ENCODE peak calls at places on chromosomes 4 and X, in nine cellular contexts. R is AG04449, B is AG09309, W is OCI-LY7, X is GM23248, I is suprapubic skin, U is uterus, N is cardiac fibroblast, A is heart left ventricle. T is an unnamed sample.
A peak's percentile ranks its signal among the peaks of the same experiment; 100 is the strongest.

GRCh38 chr4:56773346-56773745 is 48.2 kb downstream of the SPINK2 start:
- DNase-seq in R (no peak), B (no peak), W (no peak), X (no peak), I (no peak), U (no peak), N (no peak), A (no peak), T (no peak)

GRCh38 chr4:7266525-7267292 is 74.4 kb downstream of the SORCS2 start:
- DNase-seq in R (peak; percentile 49), B (peak; percentile 74), W (no peak), X (peak; percentile 96), I (no peak), U (no peak), N (peak; percentile 60), A (no peak), T (peak; percentile 40)

GRCh38 chr4:84804126-84804525 is 162.4 kb downstream of the WDFY3 start:
- DNase-seq in R (no peak), B (peak; percentile 10), W (no peak), X (peak; percentile 63), I (no peak), U (no peak), N (peak; percentile 64), A (no peak), T (peak; percentile 50)

GRCh38 chr4:6771229-6771671 is 11.3 kb upstream of the KIAA0232 start:
- DNase-seq in R (no peak), B (no peak), W (no peak), X (peak; percentile 69), I (no peak), U (no peak), N (peak; percentile 65), A (peak; percentile 92), T (no peak)

GRCh38 chrX:104335765-104336164 is 81.0 kb upstream of the ESX1 start:
- DNase-seq in R (peak; percentile 71), B (peak; percentile 68), W (no peak), X (peak; percentile 87), I (no peak), U (no peak), N (peak; percentile 60), A (no peak), T (peak; percentile 36)

GRCh38 chr4:52015366-52015765 is 4.8 kb downstream of the LRRC66 start:
- DNase-seq in R (no peak), B (no peak), W (no peak), X (no peak), I (no peak), U (no peak), N (peak; percentile 17), A (no peak), T (no peak)

GRCh38 chrX:41275661-41276609 is 58.0 kb upstream of the DDX3X start:
- DNase-seq in R (no peak), B (no peak), W (peak; percentile 66), X (peak; percentile 68), I (peak; percentile 71), U (peak; percentile 61), N (peak; percentile 74), A (peak; percentile 61), T (no peak)

GRCh38 chrX:111411591-111412371 is at the start of gene DCX:
- DNase-seq in R (no peak), B (no peak), W (no peak), X (no peak), I (no peak), U (no peak), N (no peak), A (no peak), T (no peak)

GRCh38 chr4:6497796-6498195 is 25.4 kb upstream of the PPP2R2C start:
- DNase-seq in R (no peak), B (no peak), W (no peak), X (no peak), I (no peak), U (no peak), N (no peak), A (no peak), T (no peak)

GRCh38 chr4:1243451-1244080 is 5.4 kb downstream of the CTBP1 start:
- DNase-seq in R (no peak), B (no peak), W (peak; percentile 51), X (no peak), I (peak; percentile 59), U (no peak), N (no peak), A (no peak), T (no peak)

GRCh38 chr4:174834477-174834876 is 5.4 kb upstream of the GLRA3 start:
- DNase-seq in R (no peak), B (no peak), W (no peak), X (no peak), I (no peak), U (no peak), N (no peak), A (no peak), T (no peak)
- H3K4me3 ChIP-seq in R (no peak overlapping the region), B (no peak overlapping the region), W (no peak overlapping the region), X (no peak overlapping the region), I (no peak overlapping the region), U (no peak overlapping the region), N (no peak overlapping the region), A (no peak overlapping the region), T (no peak overlapping the region)

GRCh38 chr4:154807042-154807630 is 26.1 kb downstream of the RBM46 start:
- DNase-seq in R (no peak), B (peak; percentile 14), W (peak; percentile 49), X (peak; percentile 60), I (no peak), U (no peak), N (peak; percentile 70), A (no peak), T (peak; percentile 13)
- H3K4me3 ChIP-seq in R (no peak overlapping the region), B (no peak overlapping the region), W (no peak overlapping the region), X (peak overlapping the region; percentile 52), I (no peak overlapping the region), U (no peak overlapping the region), N (no peak overlapping the region), A (no peak overlapping the region), T (no peak overlapping the region)

GRCh38 chr4:43550981-43551627 is 658.6 kb downstream of the GRXCR1 start:
- DNase-seq in R (no peak), B (no peak), W (no peak), X (no peak), I (no peak), U (no peak), N (no peak), A (no peak), T (no peak)
- H3K4me3 ChIP-seq in R (no peak overlapping the region), B (no peak overlapping the region), W (no peak overlapping the region), X (no peak overlapping the region), I (no peak overlapping the region), U (no peak overlapping the region), N (no peak overlapping the region), A (no peak overlapping the region), T (no peak overlapping the region)

DNA sequence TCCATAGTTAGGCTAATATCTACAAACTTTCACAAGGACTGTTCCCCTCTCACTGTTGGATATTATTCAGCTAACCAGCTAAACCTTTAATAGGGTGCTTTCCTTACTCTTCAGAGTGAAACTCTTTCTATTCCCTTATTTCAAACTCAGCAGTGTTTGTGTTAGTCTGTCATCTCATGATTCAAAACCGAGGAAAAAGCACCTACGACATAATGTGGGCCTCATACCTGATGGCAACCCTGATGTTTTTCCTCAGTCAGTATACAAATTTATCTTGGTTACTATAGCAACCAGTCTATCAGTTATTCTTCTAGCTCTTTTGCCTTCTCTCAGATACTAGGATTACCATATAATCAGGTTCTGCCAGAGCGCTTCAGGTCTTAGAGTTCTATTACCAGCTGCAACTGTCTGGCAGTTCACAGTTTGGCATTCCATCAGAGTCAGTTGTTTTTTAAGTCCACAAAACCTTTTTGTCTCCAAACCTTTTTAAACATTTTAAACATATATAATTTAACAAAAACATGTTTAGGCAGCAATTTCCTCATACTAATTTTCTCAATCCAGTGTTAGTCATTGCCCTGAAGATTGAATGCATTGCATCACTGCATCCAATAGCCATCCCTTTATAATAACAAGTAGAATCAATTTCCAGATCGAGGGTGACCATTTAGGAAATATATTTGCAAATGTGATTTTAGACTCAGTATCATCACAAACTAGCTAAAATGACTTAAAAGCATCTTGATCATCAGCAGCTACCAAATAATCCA is 7.4 kb downstream of the WDR44 start:
- DNase-seq in R (no peak), B (no peak), W (no peak), X (peak; percentile 31), I (no peak), U (no peak), N (no peak), A (no peak), T (no peak)
- H3K4me3 ChIP-seq in R (no peak overlapping the region), B (no peak overlapping the region), W (no peak overlapping the region), X (no peak overlapping the region), I (no peak overlapping the region), U (no peak overlapping the region), N (no peak overlapping the region), A (no peak overlapping the region), T (no peak overlapping the region)

DNA sequence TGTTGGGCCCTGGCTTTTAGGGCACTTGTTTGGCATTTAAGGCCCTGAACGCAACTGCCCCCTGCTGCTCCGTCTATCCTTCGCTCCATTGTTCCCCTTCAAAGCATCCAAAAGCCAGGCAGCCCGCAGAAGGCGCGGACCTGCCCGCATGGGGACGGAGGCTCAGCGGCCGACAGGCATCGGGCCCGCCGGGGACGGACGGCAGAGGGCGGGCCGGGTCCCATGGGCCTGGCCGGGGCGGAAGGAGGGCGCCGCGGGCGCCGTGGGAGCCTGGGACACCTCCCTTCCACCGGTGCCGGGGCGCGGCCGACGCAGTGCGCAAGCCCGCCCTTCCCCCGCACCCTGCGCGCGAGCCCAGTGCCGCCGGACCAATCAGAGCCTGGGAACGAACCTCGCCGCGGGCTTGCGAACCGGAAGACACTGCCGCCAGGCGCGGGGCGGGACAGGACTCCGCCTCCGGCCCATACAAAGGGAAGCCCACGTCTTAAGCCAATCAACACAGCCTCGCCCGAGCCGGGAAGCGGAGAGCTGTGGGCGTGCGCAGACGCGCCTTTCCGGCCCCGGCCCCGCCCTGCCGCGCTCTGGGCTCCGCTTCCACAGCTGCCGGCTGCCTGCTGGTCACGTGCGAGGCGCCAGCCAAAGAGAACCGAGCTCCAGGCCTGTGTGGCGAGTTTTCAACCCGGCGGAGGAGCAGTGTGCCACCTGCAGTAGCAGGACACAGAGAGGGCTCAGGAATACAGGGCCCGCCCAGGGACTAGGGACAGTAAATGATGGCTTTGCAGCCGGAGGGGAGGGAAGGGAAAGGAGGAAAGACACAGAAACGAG is 2.1 kb upstream of the ARHGAP4 start:
- DNase-seq in R (peak; percentile 83), B (peak; percentile 91), W (peak; percentile 96), X (peak; percentile 97), I (peak; percentile 96), U (peak; percentile 96), N (peak; percentile 99), A (peak; percentile 98), T (peak; percentile 94)
- H3K4me3 ChIP-seq in R (peak overlapping the region; percentile 62), B (peak overlapping the region; percentile 63), W (peak overlapping the region; percentile 99), X (peak overlapping the region; percentile 76), I (peak overlapping the region; percentile 59), U (peak overlapping the region; percentile 71), N (peak overlapping the region; percentile 52), A (peak overlapping the region; percentile 22), T (peak overlapping the region; percentile 55)

DNA sequence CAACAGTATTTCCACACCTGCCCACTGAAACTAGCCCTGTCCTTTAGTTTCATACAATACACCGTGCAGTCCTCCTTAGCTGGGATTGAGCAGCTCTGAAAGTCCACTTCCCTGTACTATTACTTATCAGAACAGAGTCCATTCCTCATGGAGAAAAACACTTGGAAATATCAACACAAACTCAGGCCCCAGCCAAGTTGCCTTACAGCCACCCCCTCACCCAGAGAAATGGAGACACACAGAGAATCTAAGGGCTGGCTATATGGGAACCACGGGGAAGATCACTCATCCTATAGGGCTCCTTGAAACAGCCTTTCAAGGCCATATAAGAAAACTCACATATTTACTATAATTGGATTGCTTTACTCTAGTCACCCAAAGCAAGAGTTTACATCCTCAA is 1.9 kb downstream of the SCARB2 start:
- DNase-seq in R (no peak), B (no peak), W (no peak), X (peak; percentile 31), I (no peak), U (no peak), N (no peak), A (no peak), T (no peak)
- H3K4me3 ChIP-seq in R (peak overlapping the region; percentile 82), B (peak overlapping the region; percentile 64), W (no peak overlapping the region), X (peak overlapping the region; percentile 86), I (peak overlapping the region; percentile 81), U (peak overlapping the region; percentile 83), N (peak overlapping the region; percentile 71), A (peak overlapping the region; percentile 2), T (peak overlapping the region; percentile 67)

T was measured in astrocyte of the cerebellum.